ENCODE peak calls at places on chromosome 15, in four cellular contexts. One of them, this sample, is unnamed.

GRCh38 chr15:94097567-94097966 is 133.8 kb upstream of the MCTP2 start:
- DNase-seq in mucosa of descending colon: no peak
- DNase-seq in mammary epithelial cell: no peak
- DNase-seq in psoas muscle: no peak
- DNase-seq in this sample: no peak

GRCh38 chr15:45023659-45024320 is 795 bp downstream of the SORD start:
- DNase-seq in mucosa of descending colon: no peak
- DNase-seq in mammary epithelial cell: peak
- DNase-seq in psoas muscle: no peak
- DNase-seq in this sample: peak

GRCh38 chr15:45091161-45091560 is 22.8 kb downstream of the DUOX2 start:
- DNase-seq in mammary epithelial cell: no peak
- DNase-seq in psoas muscle: no peak
- DNase-seq in mucosa of descending colon: no peak
- DNase-seq in this sample: peak

GRCh38 chr15:85755471-85755870 is 39.3 kb downstream of the KLHL25 start:
- DNase-seq in psoas muscle: no peak
- DNase-seq in mucosa of descending colon: no peak
- DNase-seq in mammary epithelial cell: no peak
- DNase-seq in this sample: no peak

GRCh38 chr15:44541282-44541958 is 4.5 kb downstream of the EIF3J start:
- DNase-seq in psoas muscle: no peak
- DNase-seq in mucosa of descending colon: no peak
- DNase-seq in mammary epithelial cell: peak
- DNase-seq in this sample: peak

GRCh38 chr15:50227076-50227475 is 38.5 kb downstream of the HDC start:
- DNase-seq in mucosa of descending colon: no peak
- DNase-seq in psoas muscle: no peak
- DNase-seq in mammary epithelial cell: no peak
- DNase-seq in this sample: no peak

GRCh38 chr15:32838338-32838737 is 120.5 kb downstream of the GREM1 start:
- DNase-seq in mucosa of descending colon: no peak
- DNase-seq in psoas muscle: no peak
- DNase-seq in mammary epithelial cell: no peak
- DNase-seq in this sample: no peak

GRCh38 chr15:56341201-56341600 is 24.0 kb upstream of the TEX9 start:
- DNase-seq in mucosa of descending colon: no peak
- DNase-seq in psoas muscle: no peak
- DNase-seq in mammary epithelial cell: peak
- DNase-seq in this sample: peak

GRCh38 chr15:98813956-98814355 is 165.6 kb downstream of the IGF1R start:
- DNase-seq in mammary epithelial cell: no peak
- DNase-seq in mucosa of descending colon: no peak
- DNase-seq in psoas muscle: no peak
- DNase-seq in this sample: no peak

GRCh38 chr15:101043911-101044624 is 124.9 kb downstream of the LRRK1 start:
- DNase-seq in mucosa of descending colon: no peak
- DNase-seq in psoas muscle: no peak
- DNase-seq in mammary epithelial cell: no peak
- DNase-seq in this sample: no peak

GRCh38 chr15:100263721-100264455 is 77.9 kb downstream of the ADAMTS17 start:
- DNase-seq in psoas muscle: no peak
- DNase-seq in mammary epithelial cell: no peak
- DNase-seq in mucosa of descending colon: no peak
- DNase-seq in this sample: no peak

GRCh38 chr15:68672781-68673205 is 94.0 kb downstream of the CORO2B start:
- DNase-seq in mammary epithelial cell: no peak
- DNase-seq in psoas muscle: no peak
- DNase-seq in mucosa of descending colon: no peak
- DNase-seq in this sample: no peak

GRCh38 chr15:96252148-96252547 is 78.4 kb upstream of the NR2F2 start:
- DNase-seq in psoas muscle: no peak
- DNase-seq in mucosa of descending colon: no peak
- DNase-seq in mammary epithelial cell: no peak
- DNase-seq in this sample: no peak

GRCh38 chr15:40307421-40308165 is at the start of gene PLCB2:
- DNase-seq in mammary epithelial cell: no peak
- DNase-seq in psoas muscle: peak
- DNase-seq in mucosa of descending colon: peak
- DNase-seq in this sample: no peak

GRCh38 chr15:89486726-89487050 is 9.7 kb downstream of the RHCG start:
- DNase-seq in mucosa of descending colon: peak
- DNase-seq in psoas muscle: no peak
- DNase-seq in mammary epithelial cell: peak
- DNase-seq in this sample: peak

GRCh38 chr15:51046799-51047449 is 47.8 kb downstream of the TNFAIP8L3 start:
- DNase-seq in mammary epithelial cell: no peak
- DNase-seq in psoas muscle: no peak
- DNase-seq in mucosa of descending colon: peak
- DNase-seq in this sample: no peak